ENCODE peak calls at places on chromosome 13, in nine cellular contexts. One of them, this sample, is unnamed.

GRCh38 chr13:100987993-100988392 is 313.4 kb upstream of the TMTC4 start:
- DNase-seq in breast epithelium: no peak
- DNase-seq in HCT116: no peak
- DNase-seq in heart right ventricle: no peak
- DNase-seq in BE2C: no peak
- DNase-seq in mucosa of descending colon: no peak
- DNase-seq in transverse colon: no peak
- DNase-seq in esophagus squamous epithelium: no peak
- DNase-seq in IMR-90: peak; percentile 26
- DNase-seq in this sample: no peak

GRCh38 chr13:77820431-77821149 is 98.0 kb downstream of the EDNRB start:
- DNase-seq in heart right ventricle: no peak
- DNase-seq in IMR-90: no peak
- DNase-seq in BE2C: no peak
- DNase-seq in breast epithelium: no peak
- DNase-seq in esophagus squamous epithelium: no peak
- DNase-seq in mucosa of descending colon: no peak
- DNase-seq in HCT116: no peak
- DNase-seq in transverse colon: no peak
- DNase-seq in this sample: no peak

GRCh38 chr13:22061371-22061805 is 390.5 kb downstream of the FGF9 start:
- DNase-seq in HCT116: no peak
- DNase-seq in BE2C: no peak
- DNase-seq in IMR-90: no peak
- DNase-seq in heart right ventricle: no peak
- DNase-seq in transverse colon: no peak
- DNase-seq in esophagus squamous epithelium: no peak
- DNase-seq in breast epithelium: no peak
- DNase-seq in mucosa of descending colon: no peak
- DNase-seq in this sample: no peak

GRCh38 chr13:73303858-73304257 is 245.1 kb downstream of the KLF5 start:
- DNase-seq in IMR-90: peak; percentile 75
- DNase-seq in heart right ventricle: no peak
- DNase-seq in HCT116: no peak
- DNase-seq in BE2C: no peak
- DNase-seq in transverse colon: no peak
- DNase-seq in esophagus squamous epithelium: no peak
- DNase-seq in breast epithelium: no peak
- DNase-seq in mucosa of descending colon: no peak
- DNase-seq in this sample: no peak

GRCh38 chr13:111532111-111532510 is 211.7 kb downstream of the TEX29 start:
- DNase-seq in breast epithelium: no peak
- DNase-seq in HCT116: no peak
- DNase-seq in mucosa of descending colon: no peak
- DNase-seq in esophagus squamous epithelium: no peak
- DNase-seq in heart right ventricle: no peak
- DNase-seq in transverse colon: no peak
- DNase-seq in IMR-90: no peak
- DNase-seq in BE2C: no peak
- DNase-seq in this sample: no peak

GRCh38 chr13:113625965-113626661 is 31.9 kb downstream of the ATP4B start:
- DNase-seq in breast epithelium: peak; percentile 10
- DNase-seq in esophagus squamous epithelium: no peak
- DNase-seq in heart right ventricle: peak; percentile 2
- DNase-seq in HCT116: no peak
- DNase-seq in IMR-90: peak; percentile 50
- DNase-seq in BE2C: no peak
- DNase-seq in transverse colon: no peak
- DNase-seq in mucosa of descending colon: no peak
- DNase-seq in this sample: no peak

GRCh38 chr13:110390572-110390971 is 83.5 kb downstream of the COL4A2 start:
- DNase-seq in transverse colon: no peak
- DNase-seq in esophagus squamous epithelium: no peak
- DNase-seq in breast epithelium: no peak
- DNase-seq in IMR-90: peak; percentile 97
- DNase-seq in mucosa of descending colon: no peak
- DNase-seq in BE2C: no peak
- DNase-seq in HCT116: no peak
- DNase-seq in heart right ventricle: no peak
- DNase-seq in this sample: no peak

GRCh38 chr13:39515231-39515630 is 87.8 kb downstream of the LHFPL6 start:
- DNase-seq in BE2C: no peak
- DNase-seq in esophagus squamous epithelium: no peak
- DNase-seq in transverse colon: no peak
- DNase-seq in breast epithelium: no peak
- DNase-seq in mucosa of descending colon: no peak
- DNase-seq in heart right ventricle: no peak
- DNase-seq in IMR-90: no peak
- DNase-seq in HCT116: no peak
- DNase-seq in this sample: no peak

GRCh38 chr13:24361138-24361537 is 51.8 kb downstream of the C1QTNF9 start:
- DNase-seq in breast epithelium: no peak
- DNase-seq in esophagus squamous epithelium: no peak
- DNase-seq in transverse colon: peak; percentile 44
- DNase-seq in BE2C: no peak
- DNase-seq in HCT116: no peak
- DNase-seq in mucosa of descending colon: no peak
- DNase-seq in heart right ventricle: no peak
- DNase-seq in IMR-90: no peak
- DNase-seq in this sample: no peak

GRCh38 chr13:113955691-113956090 is 18.2 kb downstream of the C13orf46 start:
- DNase-seq in heart right ventricle: no peak
- DNase-seq in BE2C: no peak
- DNase-seq in transverse colon: no peak
- DNase-seq in IMR-90: no peak
- DNase-seq in esophagus squamous epithelium: no peak
- DNase-seq in HCT116: no peak
- DNase-seq in mucosa of descending colon: no peak
- DNase-seq in breast epithelium: no peak
- DNase-seq in this sample: no peak

DNA sequence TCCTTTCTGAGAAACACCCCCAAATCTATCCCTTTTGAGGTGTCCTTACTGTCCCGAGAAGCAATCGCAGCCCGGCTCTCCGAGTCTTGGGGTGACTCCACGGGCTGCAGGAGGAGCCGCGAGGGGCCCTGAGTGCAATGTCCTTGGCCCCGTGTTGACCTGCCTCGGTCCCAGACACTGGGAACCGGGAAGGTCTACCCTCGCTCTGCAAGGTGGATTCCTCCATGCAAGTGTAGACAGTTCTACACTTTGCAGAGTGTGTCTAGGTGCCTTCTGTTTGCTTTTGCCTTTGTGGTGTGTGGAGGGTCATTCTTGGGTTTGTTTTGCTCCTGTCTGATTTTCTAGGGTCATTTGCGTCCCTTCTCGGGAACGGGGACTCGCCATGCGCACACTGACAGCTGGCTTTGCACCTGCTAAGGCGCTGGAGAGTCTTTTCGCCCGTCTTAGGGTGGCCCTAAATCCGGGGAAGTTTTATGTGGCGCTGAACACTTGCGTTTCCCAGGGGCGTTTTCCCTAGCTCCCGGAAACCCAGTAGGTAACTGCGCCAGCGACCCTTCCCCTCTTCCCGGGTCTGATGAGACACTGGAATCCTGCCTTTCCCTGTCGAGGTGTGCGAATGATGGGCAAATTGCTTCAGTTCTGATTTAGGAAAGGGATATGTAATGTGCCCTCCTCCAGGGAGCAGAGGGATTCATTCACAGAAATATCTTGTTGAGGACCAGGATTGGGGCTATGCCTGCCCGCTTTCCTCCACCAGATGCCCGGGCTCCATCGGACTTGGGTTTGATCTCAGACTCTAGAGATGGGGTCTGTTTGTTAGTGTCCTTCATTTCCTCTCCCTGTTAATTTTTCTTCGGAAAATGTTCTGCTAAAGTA is 755 bp downstream of the SERTM1 start:
- DNase-seq in heart right ventricle: no peak
- DNase-seq in transverse colon: no peak
- DNase-seq in HCT116: no peak
- DNase-seq in BE2C: no peak
- DNase-seq in esophagus squamous epithelium: no peak
- DNase-seq in breast epithelium: no peak
- DNase-seq in IMR-90: no peak
- DNase-seq in mucosa of descending colon: no peak
- DNase-seq in this sample: no peak
- H3K4me3 ChIP-seq in heart right ventricle: no peak overlapping the region
- H3K4me3 ChIP-seq in transverse colon: no peak overlapping the region
- H3K4me3 ChIP-seq in HCT116: no peak overlapping the region
- H3K4me3 ChIP-seq in BE2C: peak overlapping the region; percentile 26
- H3K4me3 ChIP-seq in esophagus squamous epithelium: peak overlapping the region; percentile 20
- H3K4me3 ChIP-seq in breast epithelium: peak overlapping the region; percentile 49
- H3K4me3 ChIP-seq in IMR-90: no peak overlapping the region
- H3K4me3 ChIP-seq in mucosa of descending colon: no peak overlapping the region
- H3K4me3 ChIP-seq in this sample: peak overlapping the region; percentile 52

GRCh38 chr13:71828117-71828516 is 38.9 kb downstream of the DACH1 start:
- DNase-seq in heart right ventricle: no peak
- DNase-seq in HCT116: no peak
- DNase-seq in BE2C: no peak
- DNase-seq in mucosa of descending colon: no peak
- DNase-seq in transverse colon: no peak
- DNase-seq in IMR-90: no peak
- DNase-seq in breast epithelium: no peak
- DNase-seq in esophagus squamous epithelium: no peak
- DNase-seq in this sample: no peak

GRCh38 chr13:71831716-71832115 is 35.3 kb downstream of the DACH1 start:
- DNase-seq in mucosa of descending colon: no peak
- DNase-seq in BE2C: no peak
- DNase-seq in HCT116: no peak
- DNase-seq in esophagus squamous epithelium: no peak
- DNase-seq in heart right ventricle: no peak
- DNase-seq in transverse colon: no peak
- DNase-seq in breast epithelium: no peak
- DNase-seq in IMR-90: no peak
- DNase-seq in this sample: no peak

GRCh38 chr13:71829542-71829941 is 37.5 kb downstream of the DACH1 start:
- DNase-seq in esophagus squamous epithelium: no peak
- DNase-seq in IMR-90: no peak
- DNase-seq in breast epithelium: no peak
- DNase-seq in BE2C: no peak
- DNase-seq in transverse colon: no peak
- DNase-seq in HCT116: no peak
- DNase-seq in mucosa of descending colon: no peak
- DNase-seq in heart right ventricle: no peak
- DNase-seq in this sample: no peak

GRCh38 chr13:71830736-71831135 is 36.3 kb downstream of the DACH1 start:
- DNase-seq in IMR-90: no peak
- DNase-seq in BE2C: no peak
- DNase-seq in esophagus squamous epithelium: no peak
- DNase-seq in HCT116: no peak
- DNase-seq in mucosa of descending colon: no peak
- DNase-seq in breast epithelium: no peak
- DNase-seq in transverse colon: no peak
- DNase-seq in heart right ventricle: no peak
- DNase-seq in this sample: no peak

GRCh38 chr13:71828564-71828963 is 38.4 kb downstream of the DACH1 start:
- DNase-seq in transverse colon: no peak
- DNase-seq in IMR-90: no peak
- DNase-seq in BE2C: no peak
- DNase-seq in esophagus squamous epithelium: no peak
- DNase-seq in HCT116: no peak
- DNase-seq in heart right ventricle: no peak
- DNase-seq in breast epithelium: no peak
- DNase-seq in mucosa of descending colon: no peak
- DNase-seq in this sample: no peak
- TF ChIP-seq CTCF in transverse colon: no peak
- TF ChIP-seq CTCF in IMR-90: no peak
- TF ChIP-seq CTCF in BE2C: no peak
- TF ChIP-seq CTCF in esophagus squamous epithelium: no peak
- TF ChIP-seq CTCF in HCT116: no peak
- TF ChIP-seq CTCF in heart right ventricle: no peak
- TF ChIP-seq CTCF in breast epithelium: no peak
- TF ChIP-seq CTCF in mucosa of descending colon: no peak
- TF ChIP-seq CTCF in this sample: no peak

GRCh38 chr13:75474956-75475355 is 7.0 kb downstream of the TBC1D4 start:
- DNase-seq in BE2C: no peak
- DNase-seq in transverse colon: no peak
- DNase-seq in IMR-90: no peak
- DNase-seq in mucosa of descending colon: no peak
- DNase-seq in HCT116: no peak
- DNase-seq in esophagus squamous epithelium: no peak
- DNase-seq in heart right ventricle: no peak
- DNase-seq in breast epithelium: no peak
- DNase-seq in this sample: no peak
- H3K4me1 ChIP-seq in BE2C: peaks cover 8% of the 10 kb centered on the region
- H3K4me1 ChIP-seq in transverse colon: peaks cover 14% of the 10 kb centered on the region
- H3K4me1 ChIP-seq in IMR-90: no peaks in the 10 kb centered on the region
- H3K4me1 ChIP-seq in mucosa of descending colon: no peaks in the 10 kb centered on the region
- H3K4me1 ChIP-seq in HCT116: peaks cover 2% of the 10 kb centered on the region
- H3K4me1 ChIP-seq in esophagus squamous epithelium: no peaks in the 10 kb centered on the region
- H3K4me1 ChIP-seq in heart right ventricle: peaks cover 39% of the 10 kb centered on the region
- H3K4me1 ChIP-seq in breast epithelium: no peaks in the 10 kb centered on the region
- H3K4me1 ChIP-seq in this sample: peaks cover 38% of the 10 kb centered on the region

GRCh38 chr13:66994498-66995365 is 235.4 kb downstream of the PCDH9 start:
- DNase-seq in esophagus squamous epithelium: no peak
- DNase-seq in IMR-90: no peak
- DNase-seq in mucosa of descending colon: no peak
- DNase-seq in transverse colon: no peak
- DNase-seq in breast epithelium: no peak
- DNase-seq in HCT116: no peak
- DNase-seq in BE2C: peak; percentile 58
- DNase-seq in heart right ventricle: no peak
- DNase-seq in this sample: no peak
- H3K4me3 ChIP-seq in esophagus squamous epithelium: peak overlapping the region; percentile 16
- H3K4me3 ChIP-seq in IMR-90: peak overlapping the region; percentile 28
- H3K4me3 ChIP-seq in mucosa of descending colon: no peak overlapping the region
- H3K4me3 ChIP-seq in transverse colon: no peak overlapping the region
- H3K4me3 ChIP-seq in breast epithelium: peak overlapping the region; percentile 7
- H3K4me3 ChIP-seq in HCT116: no peak overlapping the region
- H3K4me3 ChIP-seq in BE2C: peak overlapping the region; percentile 76
- H3K4me3 ChIP-seq in heart right ventricle: no peak overlapping the region
- H3K4me3 ChIP-seq in this sample: no peak overlapping the region

GRCh38 chr13:37679043-37679442 is 80.5 kb upstream of the POSTN start:
- DNase-seq in transverse colon: no peak
- DNase-seq in mucosa of descending colon: no peak
- DNase-seq in BE2C: no peak
- DNase-seq in esophagus squamous epithelium: no peak
- DNase-seq in breast epithelium: no peak
- DNase-seq in IMR-90: no peak
- DNase-seq in heart right ventricle: no peak
- DNase-seq in HCT116: no peak
- DNase-seq in this sample: no peak
- TF ChIP-seq CTCF in transverse colon: no peak
- TF ChIP-seq CTCF in mucosa of descending colon: no peak
- TF ChIP-seq CTCF in BE2C: peak; percentile 29
- TF ChIP-seq CTCF in esophagus squamous epithelium: no peak
- TF ChIP-seq CTCF in breast epithelium: no peak
- TF ChIP-seq CTCF in IMR-90: peak; percentile 10
- TF ChIP-seq CTCF in heart right ventricle: no peak
- TF ChIP-seq CTCF in HCT116: no peak
- TF ChIP-seq CTCF in this sample: no peak

DNA sequence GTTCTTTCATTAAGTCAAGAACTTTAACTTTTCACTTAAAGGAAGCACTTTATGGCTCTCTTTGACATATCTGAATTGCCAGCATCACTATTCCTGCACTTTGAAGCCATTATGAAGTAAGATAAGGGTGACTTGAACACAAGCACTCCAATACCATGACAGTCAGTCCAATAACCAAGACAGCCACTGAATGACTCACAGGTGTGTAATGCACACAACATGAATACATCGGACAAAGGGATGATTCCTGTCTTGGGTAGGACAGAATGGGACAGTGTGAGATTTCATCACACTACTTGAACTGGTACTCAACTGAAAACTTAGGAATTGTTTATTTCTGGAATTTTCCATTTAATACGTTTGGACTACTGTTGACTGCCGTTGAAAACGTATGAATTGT is 233.7 kb upstream of the IPO5 start:
- DNase-seq in heart right ventricle: no peak
- DNase-seq in HCT116: no peak
- DNase-seq in esophagus squamous epithelium: no peak
- DNase-seq in mucosa of descending colon: no peak
- DNase-seq in transverse colon: no peak
- DNase-seq in BE2C: no peak
- DNase-seq in breast epithelium: no peak
- DNase-seq in IMR-90: no peak
- DNase-seq in this sample: no peak
- H3K4me1 ChIP-seq in heart right ventricle: no peaks in the 10 kb centered on the region
- H3K4me1 ChIP-seq in HCT116: no peaks in the 10 kb centered on the region
- H3K4me1 ChIP-seq in esophagus squamous epithelium: no peaks in the 10 kb centered on the region
- H3K4me1 ChIP-seq in mucosa of descending colon: no peaks in the 10 kb centered on the region
- H3K4me1 ChIP-seq in transverse colon: no peaks in the 10 kb centered on the region
- H3K4me1 ChIP-seq in BE2C: no peaks in the 10 kb centered on the region
- H3K4me1 ChIP-seq in breast epithelium: no peaks in the 10 kb centered on the region
- H3K4me1 ChIP-seq in IMR-90: no peaks in the 10 kb centered on the region
- H3K4me1 ChIP-seq in this sample: peaks cover 4% of the 10 kb centered on the region